ENCODE peak calls at places on chromosome 5, in nine cellular contexts. One of them, this sample, is unnamed.

GRCh38 chr5:37044120-37044519 is 167.6 kb downstream of the NIPBL start:
- DNase-seq in AG10803: no peak
- DNase-seq in GM13977: no peak
- DNase-seq in AG04450: no peak
- DNase-seq in right atrium auricular region: no peak
- DNase-seq in ovary: no peak
- DNase-seq in foreskin fibroblast: no peak
- DNase-seq in PC-3: no peak
- DNase-seq in cardiac fibroblast: no peak
- DNase-seq in this sample: no peak

GRCh38 chr5:170407062-170407461 is 17.9 kb upstream of the KCNMB1 start:
- DNase-seq in right atrium auricular region: no peak
- DNase-seq in PC-3: no peak
- DNase-seq in foreskin fibroblast: no peak
- DNase-seq in GM13977: no peak
- DNase-seq in AG04450: no peak
- DNase-seq in ovary: no peak
- DNase-seq in cardiac fibroblast: no peak
- DNase-seq in AG10803: no peak
- DNase-seq in this sample: no peak

GRCh38 chr5:134938020-134938419 is 29.7 kb upstream of the CATSPER3 start:
- DNase-seq in AG10803: no peak
- DNase-seq in GM13977: no peak
- DNase-seq in right atrium auricular region: no peak
- DNase-seq in AG04450: no peak
- DNase-seq in PC-3: no peak
- DNase-seq in cardiac fibroblast: no peak
- DNase-seq in foreskin fibroblast: no peak
- DNase-seq in ovary: no peak
- DNase-seq in this sample: no peak

GRCh38 chr5:19608434-19608833 is 379.6 kb downstream of the CDH18 start:
- DNase-seq in GM13977: no peak
- DNase-seq in foreskin fibroblast: no peak
- DNase-seq in PC-3: peak; percentile 58
- DNase-seq in right atrium auricular region: no peak
- DNase-seq in ovary: no peak
- DNase-seq in cardiac fibroblast: peak; percentile 2
- DNase-seq in AG04450: no peak
- DNase-seq in AG10803: no peak
- DNase-seq in this sample: no peak

GRCh38 chr5:115829913-115830312 is 11.5 kb downstream of the ATG12 start:
- DNase-seq in AG10803: no peak
- DNase-seq in PC-3: no peak
- DNase-seq in ovary: no peak
- DNase-seq in right atrium auricular region: no peak
- DNase-seq in cardiac fibroblast: no peak
- DNase-seq in foreskin fibroblast: no peak
- DNase-seq in AG04450: no peak
- DNase-seq in GM13977: no peak
- DNase-seq in this sample: no peak

GRCh38 chr5:42951169-42951846 is 88.8 kb downstream of the ANXA2R start:
- DNase-seq in GM13977: peak; percentile 84
- DNase-seq in AG04450: no peak
- DNase-seq in right atrium auricular region: peak; percentile 60
- DNase-seq in ovary: no peak
- DNase-seq in PC-3: no peak
- DNase-seq in foreskin fibroblast: no peak
- DNase-seq in cardiac fibroblast: peak; percentile 56
- DNase-seq in AG10803: peak; percentile 50
- DNase-seq in this sample: no peak

GRCh38 chr5:63249960-63250359 is 671.3 kb downstream of the LRRC70 start:
- DNase-seq in PC-3: peak; percentile 42
- DNase-seq in foreskin fibroblast: no peak
- DNase-seq in GM13977: no peak
- DNase-seq in AG10803: no peak
- DNase-seq in ovary: no peak
- DNase-seq in AG04450: no peak
- DNase-seq in cardiac fibroblast: no peak
- DNase-seq in right atrium auricular region: no peak
- DNase-seq in this sample: no peak

GRCh38 chr5:176529116-176529823 is 7.9 kb downstream of the RNF44 start:
- DNase-seq in AG10803: no peak
- DNase-seq in right atrium auricular region: no peak
- DNase-seq in GM13977: peak; percentile 48
- DNase-seq in cardiac fibroblast: no peak
- DNase-seq in ovary: no peak
- DNase-seq in PC-3: no peak
- DNase-seq in AG04450: no peak
- DNase-seq in foreskin fibroblast: no peak
- DNase-seq in this sample: no peak

GRCh38 chr5:177304392-177305119 is 957 bp downstream of the PRELID1 start:
- DNase-seq in GM13977: no peak
- DNase-seq in ovary: no peak
- DNase-seq in foreskin fibroblast: no peak
- DNase-seq in AG04450: no peak
- DNase-seq in PC-3: peak; percentile 57
- DNase-seq in cardiac fibroblast: peak; percentile 35
- DNase-seq in AG10803: peak; percentile 23
- DNase-seq in right atrium auricular region: peak; percentile 50
- DNase-seq in this sample: no peak

GRCh38 chr5:120567921-120568320 is 103.8 kb downstream of the PRR16 start:
- DNase-seq in PC-3: no peak
- DNase-seq in cardiac fibroblast: no peak
- DNase-seq in foreskin fibroblast: no peak
- DNase-seq in right atrium auricular region: no peak
- DNase-seq in AG10803: no peak
- DNase-seq in AG04450: no peak
- DNase-seq in ovary: no peak
- DNase-seq in GM13977: no peak
- DNase-seq in this sample: no peak

GRCh38 chr5:175700991-175701390 is 43.1 kb downstream of the HRH2 start:
- DNase-seq in cardiac fibroblast: no peak
- DNase-seq in AG10803: no peak
- DNase-seq in foreskin fibroblast: no peak
- DNase-seq in right atrium auricular region: no peak
- DNase-seq in AG04450: no peak
- DNase-seq in ovary: no peak
- DNase-seq in GM13977: no peak
- DNase-seq in PC-3: peak; percentile 13
- DNase-seq in this sample: no peak

GRCh38 chr5:171703116-171703515 is 82.5 kb upstream of the SMIM23 start:
- DNase-seq in cardiac fibroblast: no peak
- DNase-seq in foreskin fibroblast: no peak
- DNase-seq in AG04450: no peak
- DNase-seq in GM13977: no peak
- DNase-seq in PC-3: no peak
- DNase-seq in ovary: no peak
- DNase-seq in right atrium auricular region: no peak
- DNase-seq in AG10803: no peak
- DNase-seq in this sample: no peak

GRCh38 chr5:120164989-120165388 is 299.1 kb upstream of the PRR16 start:
- DNase-seq in PC-3: no peak
- DNase-seq in AG10803: no peak
- DNase-seq in ovary: no peak
- DNase-seq in right atrium auricular region: no peak
- DNase-seq in GM13977: no peak
- DNase-seq in cardiac fibroblast: no peak
- DNase-seq in foreskin fibroblast: no peak
- DNase-seq in AG04450: no peak
- DNase-seq in this sample: no peak

GRCh38 chr5:90504743-90505142 is 24.6 kb downstream of the LYSMD3 start:
- DNase-seq in GM13977: no peak
- DNase-seq in AG10803: no peak
- DNase-seq in PC-3: peak; percentile 84
- DNase-seq in foreskin fibroblast: no peak
- DNase-seq in AG04450: no peak
- DNase-seq in cardiac fibroblast: no peak
- DNase-seq in right atrium auricular region: no peak
- DNase-seq in ovary: no peak
- DNase-seq in this sample: no peak

GRCh38 chr5:150024241-150024984 is 23.9 kb downstream of the HMGXB3 start:
- DNase-seq in foreskin fibroblast: no peak
- DNase-seq in right atrium auricular region: no peak
- DNase-seq in PC-3: no peak
- DNase-seq in AG04450: no peak
- DNase-seq in AG10803: no peak
- DNase-seq in ovary: no peak
- DNase-seq in cardiac fibroblast: no peak
- DNase-seq in GM13977: no peak
- DNase-seq in this sample: no peak

GRCh38 chr5:115842089-115842881 is 550 bp downstream of the AP3S1 start:
- DNase-seq in cardiac fibroblast: no peak
- DNase-seq in AG04450: no peak
- DNase-seq in foreskin fibroblast: no peak
- DNase-seq in AG10803: peak; percentile 44
- DNase-seq in ovary: no peak
- DNase-seq in PC-3: peak; percentile 54
- DNase-seq in right atrium auricular region: no peak
- DNase-seq in GM13977: no peak
- DNase-seq in this sample: no peak

GRCh38 chr5:177339107-177339638 is 12.3 kb downstream of the LMAN2 start:
- DNase-seq in AG10803: no peak
- DNase-seq in right atrium auricular region: no peak
- DNase-seq in cardiac fibroblast: no peak
- DNase-seq in PC-3: no peak
- DNase-seq in AG04450: no peak
- DNase-seq in foreskin fibroblast: no peak
- DNase-seq in GM13977: no peak
- DNase-seq in ovary: no peak
- DNase-seq in this sample: no peak

GRCh38 chr5:134463176-134463720 is 51.6 kb upstream of the CDKN2AIPNL start:
- DNase-seq in cardiac fibroblast: no peak
- DNase-seq in AG04450: no peak
- DNase-seq in AG10803: no peak
- DNase-seq in right atrium auricular region: no peak
- DNase-seq in ovary: no peak
- DNase-seq in foreskin fibroblast: no peak
- DNase-seq in PC-3: no peak
- DNase-seq in GM13977: no peak
- DNase-seq in this sample: no peak

GRCh38 chr5:108727639-108728565 is 19.8 kb upstream of the FER start:
- DNase-seq in PC-3: peak; percentile 90
- DNase-seq in AG04450: peak; percentile 70
- DNase-seq in ovary: peak; percentile 89
- DNase-seq in right atrium auricular region: peak; percentile 90
- DNase-seq in AG10803: peak; percentile 91
- DNase-seq in GM13977: peak; percentile 75
- DNase-seq in foreskin fibroblast: peak; percentile 91
- DNase-seq in cardiac fibroblast: peak; percentile 91
- DNase-seq in this sample: peak; percentile 44

GRCh38 chr5:23506329-23507236 is 826 bp upstream of the PRDM9 start:
- DNase-seq in GM13977: no peak
- DNase-seq in foreskin fibroblast: no peak
- DNase-seq in ovary: no peak
- DNase-seq in right atrium auricular region: no peak
- DNase-seq in AG10803: no peak
- DNase-seq in PC-3: peak; percentile 81
- DNase-seq in AG04450: no peak
- DNase-seq in cardiac fibroblast: peak; percentile 16
- DNase-seq in this sample: no peak

GRCh38 chr5:150410524-150411244 is 2.0 kb downstream of the CD74 start:
- DNase-seq in PC-3: peak; percentile 64
- DNase-seq in cardiac fibroblast: peak; percentile 77
- DNase-seq in right atrium auricular region: peak; percentile 69
- DNase-seq in ovary: peak; percentile 69
- DNase-seq in AG10803: peak; percentile 76
- DNase-seq in AG04450: peak; percentile 42
- DNase-seq in foreskin fibroblast: peak; percentile 60
- DNase-seq in GM13977: no peak
- DNase-seq in this sample: no peak

GRCh38 chr5:15463231-15463630 is 36.7 kb upstream of the FBXL7 start:
- DNase-seq in GM13977: no peak
- DNase-seq in PC-3: no peak
- DNase-seq in ovary: no peak
- DNase-seq in cardiac fibroblast: peak; percentile 57
- DNase-seq in AG10803: peak; percentile 34
- DNase-seq in AG04450: peak; percentile 3
- DNase-seq in foreskin fibroblast: peak; percentile 4
- DNase-seq in right atrium auricular region: no peak
- DNase-seq in this sample: no peak
- TF ChIP-seq CTCF in GM13977: peak; percentile 5
- TF ChIP-seq CTCF in PC-3: peak; percentile 22
- TF ChIP-seq CTCF in ovary: no peak
- TF ChIP-seq CTCF in cardiac fibroblast: peak; percentile 54
- TF ChIP-seq CTCF in AG10803: peak; percentile 71
- TF ChIP-seq CTCF in AG04450: peak; percentile 66
- TF ChIP-seq CTCF in foreskin fibroblast: peak; percentile 49
- TF ChIP-seq CTCF in right atrium auricular region: peak; percentile 55
- TF ChIP-seq CTCF in this sample: peak; percentile 65

DNA sequence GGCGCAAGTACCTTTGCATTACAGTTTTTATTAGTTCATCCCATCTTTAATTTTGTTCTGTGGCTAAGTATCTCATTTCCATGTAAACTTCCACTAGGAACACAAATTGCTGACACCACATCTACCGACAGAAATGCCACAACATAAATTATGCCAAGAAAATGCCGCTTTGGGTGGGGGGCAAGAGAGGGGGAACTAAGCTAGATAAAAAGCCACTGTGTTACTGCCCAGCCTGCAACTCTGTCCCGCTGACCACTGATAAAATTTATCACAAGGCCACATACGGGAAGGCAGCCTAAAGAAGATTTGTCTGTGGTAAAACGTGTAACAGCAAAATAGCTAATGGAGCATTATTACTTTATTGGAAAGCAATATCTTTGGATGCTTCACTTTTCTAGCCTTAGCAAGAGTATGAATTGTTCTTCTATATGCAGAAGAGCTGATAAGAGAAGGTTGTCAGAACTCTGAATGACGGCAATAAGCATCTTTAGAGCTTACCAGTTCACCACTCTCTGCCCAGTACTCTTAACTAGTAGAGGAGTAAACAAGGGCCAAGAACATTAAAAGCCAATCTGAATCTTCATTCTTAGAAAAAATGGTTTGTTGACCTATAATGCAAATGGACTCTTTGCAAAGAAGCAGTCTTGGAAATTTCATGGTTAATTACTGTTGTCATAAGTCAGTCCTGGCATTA is 172.2 kb upstream of the MEF2C start:
- DNase-seq in AG04450: no peak
- DNase-seq in PC-3: no peak
- DNase-seq in right atrium auricular region: no peak
- DNase-seq in ovary: no peak
- DNase-seq in cardiac fibroblast: no peak
- DNase-seq in AG10803: no peak
- DNase-seq in foreskin fibroblast: no peak
- DNase-seq in GM13977: no peak
- DNase-seq in this sample: no peak
- TF ChIP-seq CTCF in AG04450: no peak
- TF ChIP-seq CTCF in PC-3: no peak
- TF ChIP-seq CTCF in right atrium auricular region: no peak
- TF ChIP-seq CTCF in ovary: no peak
- TF ChIP-seq CTCF in cardiac fibroblast: no peak
- TF ChIP-seq CTCF in AG10803: no peak
- TF ChIP-seq CTCF in foreskin fibroblast: no peak
- TF ChIP-seq CTCF in GM13977: no peak
- TF ChIP-seq CTCF in this sample: no peak

GRCh38 chr5:17340816-17341215 is 123.4 kb downstream of the BASP1 start:
- DNase-seq in ovary: no peak
- DNase-seq in right atrium auricular region: no peak
- DNase-seq in cardiac fibroblast: no peak
- DNase-seq in GM13977: no peak
- DNase-seq in AG04450: no peak
- DNase-seq in PC-3: no peak
- DNase-seq in AG10803: no peak
- DNase-seq in foreskin fibroblast: no peak
- DNase-seq in this sample: no peak
- TF ChIP-seq CTCF in ovary: no peak
- TF ChIP-seq CTCF in right atrium auricular region: no peak
- TF ChIP-seq CTCF in cardiac fibroblast: no peak
- TF ChIP-seq CTCF in GM13977: no peak
- TF ChIP-seq CTCF in AG04450: no peak
- TF ChIP-seq CTCF in PC-3: no peak
- TF ChIP-seq CTCF in AG10803: no peak
- TF ChIP-seq CTCF in foreskin fibroblast: no peak
- TF ChIP-seq CTCF in this sample: no peak

GRCh38 chr5:78361226-78361993 is 993 bp downstream of the SCAMP1 start:
- DNase-seq in PC-3: peak; percentile 80
- DNase-seq in AG10803: peak; percentile 49
- DNase-seq in GM13977: peak; percentile 31
- DNase-seq in AG04450: no peak
- DNase-seq in ovary: peak; percentile 19
- DNase-seq in cardiac fibroblast: peak; percentile 64
- DNase-seq in right atrium auricular region: peak; percentile 63
- DNase-seq in foreskin fibroblast: peak; percentile 28
- DNase-seq in this sample: no peak
- TF ChIP-seq CTCF in PC-3: no peak
- TF ChIP-seq CTCF in AG10803: peak; percentile 39
- TF ChIP-seq CTCF in GM13977: no peak
- TF ChIP-seq CTCF in AG04450: peak; percentile 41
- TF ChIP-seq CTCF in ovary: no peak
- TF ChIP-seq CTCF in cardiac fibroblast: peak; percentile 17
- TF ChIP-seq CTCF in right atrium auricular region: peak; percentile 27
- TF ChIP-seq CTCF in foreskin fibroblast: peak; percentile 13
- TF ChIP-seq CTCF in this sample: peak; percentile 28